ENCODE peak calls at places on chromosomes 16 and 17, in six cellular contexts. X is body of pancreas, Y is H54, T is IMR-90, U is A549, K is Peyer's patch. Q is an unnamed sample.

GRCh38 chr17:81911969-81912368 is 770 bp upstream of the PCYT2 start:
- DNase-seq in T (no peak), U (no peak), K (no peak), X (no peak), Y (no peak), Q (no peak)

GRCh38 chr16:31700200-31700529 is 172.5 kb downstream of the AHSP start:
- DNase-seq in X (no peak), Y (no peak), U (no peak), T (no peak), K (no peak), Q (no peak)

GRCh38 chr17:38660097-38661026 is 14.4 kb downstream of the EPOP start:
- DNase-seq in X (no peak), Y (no peak), T (no peak), U (no peak), K (no peak), Q (no peak)

GRCh38 chr17:79112471-79112870 is 37.8 kb downstream of the ENGASE start:
- DNase-seq in Y (no peak), U (no peak), T (no peak), X (no peak), K (no peak), Q (no peak)

GRCh38 chr16:72989203-72989991 is 58.5 kb downstream of the ZFHX3 start:
- DNase-seq in K (no peak), Y (peak), T (peak), X (peak), U (no peak), Q (no peak)

GRCh38 chr17:38663964-38664644 is 10.7 kb downstream of the EPOP start:
- DNase-seq in K (no peak), T (no peak), Y (no peak), U (no peak), X (no peak), Q (no peak)

GRCh38 chr17:31158741-31159377 is 64.1 kb downstream of the NF1 start:
- DNase-seq in U (no peak), X (no peak), Y (no peak), K (no peak), T (peak), Q (no peak)

GRCh38 chr17:5592382-5592781 is 8.1 kb upstream of the NLRP1 start:
- DNase-seq in Y (no peak), T (peak), K (no peak), X (no peak), U (peak), Q (no peak)

GRCh38 chr16:3131755-3132377 is 3.0 kb upstream of the ZNF213 start:
- DNase-seq in T (peak), K (peak), U (peak), Y (no peak), X (peak), Q (no peak)

GRCh38 chr17:80520810-80521209 is 23.8 kb upstream of the RPTOR start:
- DNase-seq in K (no peak), X (no peak), T (no peak), Y (no peak), U (no peak), Q (no peak)

GRCh38 chr16:85898521-85899442 is at the start of gene IRF8:
- DNase-seq in U (peak), K (peak), T (no peak), Y (no peak), X (peak), Q (no peak)

GRCh38 chr17:38419508-38419981 is 8.7 kb upstream of the ARHGAP23 start:
- DNase-seq in U (no peak), T (no peak), Y (no peak), X (no peak), K (no peak), Q (no peak)

GRCh38 chr16:89909777-89910716 is 8.6 kb upstream of the MC1R start:
- DNase-seq in X (peak), K (peak), Y (peak), T (peak), U (peak), Q (no peak)

GRCh38 chr17:72438783-72439182 is 318.0 kb downstream of the SOX9 start:
- DNase-seq in Y (no peak), U (no peak), K (no peak), T (no peak), X (no peak), Q (no peak)

GRCh38 chr17:78357687-78358537 is 2.0 kb downstream of the SOCS3 start:
- DNase-seq in Y (peak), X (no peak), U (peak), T (no peak), K (no peak), Q (no peak)

GRCh38 chr16:26787924-26788323 is 278.8 kb upstream of the C16orf82 start:
- DNase-seq in Y (no peak), X (no peak), T (no peak), U (peak), K (no peak), Q (no peak)

GRCh38 chr17:2398188-2398587 is 2.7 kb downstream of the MNT start:
- DNase-seq in X (no peak), T (no peak), K (no peak), U (no peak), Y (no peak), Q (no peak)

GRCh38 chr17:2395258-2396170 is 5.3 kb downstream of the MNT start:
- DNase-seq in Y (no peak), X (no peak), T (peak), U (peak), K (no peak), Q (no peak)

GRCh38 chr17:2396192-2396567 is 4.7 kb downstream of the MNT start:
- DNase-seq in U (no peak), K (no peak), Y (no peak), T (no peak), X (no peak), Q (no peak)

GRCh38 chr17:2397247-2398171 is 3.4 kb downstream of the MNT start:
- DNase-seq in X (peak), T (no peak), K (no peak), U (no peak), Y (no peak), Q (no peak)

DNA sequence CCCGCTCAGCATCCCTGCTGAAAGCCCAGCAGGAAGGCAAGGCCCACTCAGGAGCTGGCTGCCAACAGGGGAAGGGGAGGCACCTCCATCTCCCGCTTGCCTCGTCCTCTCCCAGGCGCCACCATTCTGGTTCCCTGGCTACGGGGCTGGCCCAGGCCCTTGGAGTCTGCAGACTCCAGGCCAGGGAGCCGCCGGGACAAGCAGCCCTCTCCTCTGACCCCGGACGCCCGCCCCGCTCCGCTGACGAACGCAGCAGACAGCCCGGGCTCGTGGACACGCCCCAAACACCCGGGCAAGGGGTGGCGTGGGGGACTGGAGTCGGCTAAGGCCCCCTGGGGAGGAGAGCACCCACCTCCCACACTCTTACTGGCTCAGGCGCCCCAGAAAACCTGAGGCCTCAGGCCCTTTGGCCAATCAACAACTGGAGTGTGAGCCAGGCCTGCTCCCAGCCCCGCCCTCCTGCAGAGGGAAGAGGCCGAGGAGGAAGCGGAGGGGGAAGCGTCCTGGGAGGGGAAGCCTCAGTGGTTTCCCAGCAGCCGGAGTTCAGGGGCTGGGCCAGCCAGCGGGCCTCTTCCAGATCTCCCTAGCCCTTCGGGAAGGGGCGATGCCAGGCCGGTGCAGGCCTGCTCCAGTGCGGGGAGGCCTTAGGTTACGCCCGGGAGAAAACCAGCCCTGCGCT is 4.2 kb downstream of the MNT start:
- DNase-seq in K (peak), Y (peak), U (peak), T (peak), X (peak), Q (peak)
- TF ChIP-seq POLR2A in K (peak), Y (peak), U (peak), T (peak), X (peak), Q (peak)

GRCh38 chr16:21990381-21990944 is 10.5 kb downstream of the PDZD9 start:
- DNase-seq in X (no peak), K (no peak), U (no peak), Y (no peak), T (no peak), Q (no peak)

GRCh38 chr16:21989141-21989540 is 11.8 kb downstream of the PDZD9 start:
- DNase-seq in T (peak), K (no peak), U (no peak), X (no peak), Y (no peak), Q (no peak)

GRCh38 chr16:21985524-21985923 is 15.4 kb downstream of the PDZD9 start:
- DNase-seq in T (no peak), X (no peak), Y (no peak), U (no peak), K (no peak), Q (no peak)

GRCh38 chr16:21986692-21987246 is 14.1 kb downstream of the PDZD9 start:
- DNase-seq in Y (no peak), K (no peak), X (no peak), T (no peak), U (no peak), Q (no peak)

DNA sequence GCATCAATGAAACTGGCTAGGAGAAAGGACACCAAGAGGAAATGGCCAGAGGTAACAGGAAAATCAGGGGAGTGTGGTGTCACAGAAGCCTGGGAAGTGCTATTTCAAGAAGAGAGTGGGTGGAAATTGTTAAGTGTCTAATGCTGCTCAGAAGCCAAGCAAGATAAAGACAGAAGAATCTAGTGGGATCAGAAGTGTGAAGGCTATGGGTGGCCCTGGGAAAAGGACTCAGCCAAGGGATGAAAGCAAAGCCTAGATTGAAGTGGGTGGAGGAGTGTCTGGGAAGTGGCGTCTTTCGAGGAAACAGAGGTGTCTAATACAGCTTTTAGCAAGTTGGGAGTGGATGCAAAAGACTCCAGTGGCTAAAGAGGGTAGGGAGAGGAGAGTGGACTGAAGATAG is 13.4 kb downstream of the PDZD9 start:
- DNase-seq in T (no peak), U (no peak), Y (no peak), K (no peak), X (no peak), Q (no peak)
- TF ChIP-seq POLR2A in T (no peak), U (no peak), Y (no peak), K (no peak), X (no peak), Q (no peak)

GRCh38 chr17:3656755-3657587 is 11.4 kb downstream of the TAX1BP3 start:
- DNase-seq in U (no peak), K (no peak), X (no peak), Y (no peak), T (no peak), Q (no peak)
- TF ChIP-seq POLR2A in U (no peak), K (no peak), X (no peak), Y (no peak), T (no peak), Q (no peak)

DNA sequence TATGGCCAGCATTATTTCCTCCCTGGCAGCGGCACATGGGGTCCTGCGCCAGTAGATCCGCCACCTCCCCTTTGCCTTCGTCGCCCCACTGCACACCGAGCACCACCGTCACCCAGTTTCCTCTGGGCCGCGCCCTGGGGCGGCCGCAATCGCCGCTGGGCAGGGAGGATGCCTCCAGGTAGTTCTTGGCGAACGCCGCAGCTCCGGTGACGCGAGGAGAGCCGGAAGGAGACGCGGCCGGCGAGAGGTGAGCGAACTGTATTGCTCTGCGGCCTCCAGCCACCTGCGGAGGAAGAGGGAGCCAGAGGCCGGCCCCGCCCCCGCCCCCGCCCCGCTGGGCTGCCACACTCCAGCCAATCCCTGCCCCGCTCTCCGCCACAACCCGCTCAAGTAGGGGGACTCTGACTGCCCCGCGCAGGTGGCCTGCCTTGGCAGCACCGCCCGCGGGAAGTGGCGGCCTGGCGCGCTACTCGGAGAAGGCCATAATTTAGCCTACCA is 11.8 kb upstream of the SLFN13 start:
- DNase-seq in X (peak), Y (no peak), T (no peak), U (peak), K (peak), Q (no peak)
- TF ChIP-seq POLR2A in X (no peak), Y (no peak), T (no peak), U (no peak), K (no peak), Q (no peak)

DNA sequence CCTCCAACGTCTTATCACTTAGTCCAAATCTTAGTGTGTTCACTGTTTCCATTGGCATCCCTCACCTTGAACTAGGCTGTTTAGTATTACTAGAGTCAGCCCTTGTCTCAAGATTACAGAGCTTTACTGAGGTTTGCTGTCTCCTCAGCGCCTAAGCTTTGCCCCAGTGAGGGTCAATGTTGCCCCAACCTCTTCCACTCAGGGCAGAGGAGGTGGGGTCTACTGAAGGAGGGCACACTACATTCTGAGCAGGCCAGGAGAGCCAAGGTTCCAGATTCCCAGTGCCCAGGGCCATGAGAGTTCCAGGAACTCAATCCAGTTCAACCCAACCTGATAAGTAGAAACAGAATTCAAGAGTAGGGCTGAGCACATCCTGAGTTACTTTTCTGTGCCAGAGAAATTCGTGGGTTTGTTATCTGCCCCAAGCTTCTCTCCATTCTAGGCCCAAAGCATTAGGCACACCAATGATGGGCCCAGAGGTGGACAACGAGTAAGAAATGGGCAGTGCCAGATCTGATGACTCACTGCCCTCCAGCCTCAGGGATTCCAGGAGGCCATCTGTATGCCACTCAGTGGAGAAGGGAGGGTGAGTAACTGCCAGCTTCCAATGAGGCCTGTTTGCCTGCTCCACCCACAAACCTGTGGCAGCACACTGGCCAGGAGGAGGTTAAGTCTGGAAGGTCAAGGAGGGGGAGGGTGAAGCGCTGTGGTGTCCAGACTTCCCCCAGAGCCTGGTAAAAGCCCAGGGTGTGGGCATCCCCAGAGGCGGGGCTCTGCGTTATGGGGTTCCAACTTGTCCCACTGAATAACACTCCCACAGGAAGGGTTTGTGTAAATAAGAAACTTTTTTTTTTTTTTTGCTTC is 8.2 kb downstream of the TUBG2 start:
- DNase-seq in T (peak), K (no peak), U (peak), Y (peak), X (peak), Q (no peak)
- TF ChIP-seq POLR2A in T (no peak), K (no peak), U (no peak), Y (peak), X (no peak), Q (no peak)